ENCODE peak calls at places on chromosomes 12 and 14, in eight cellular contexts. N, Z, K, P, A, H, B and R are unnamed samples.
A peak's percentile ranks its signal among the peaks of the same experiment; 100 is the strongest.

GRCh38 chr14:42715316-42715715 is 1108.6 kb downstream of the LRFN5 start:
- DNase-seq in A (no peak), Z (no peak), H (no peak), P (peak; percentile 27), B (no peak), N (peak; percentile 2), K (no peak), R (no peak)

GRCh38 chr12:13425766-13426165 is 229.2 kb downstream of the EMP1 start:
- DNase-seq in B (no peak), A (no peak), H (no peak), K (peak; percentile 55), P (peak; percentile 36), N (peak; percentile 81), Z (peak; percentile 76), R (no peak)

GRCh38 chr14:28382460-28383220 is 383.9 kb upstream of the FOXG1 start:
- DNase-seq in H (no peak), K (peak; percentile 70), N (peak; percentile 91), A (no peak), P (peak; percentile 84), Z (peak; percentile 3), B (no peak), R (no peak)

GRCh38 chr14:20612403-20612802 is 21.2 kb upstream of the RNASE12 start:
- DNase-seq in A (no peak), N (no peak), H (peak; percentile 68), B (no peak), P (no peak), K (no peak), Z (no peak), R (no peak)

GRCh38 chr12:59459966-59460365 is 135.9 kb upstream of the SLC16A7 start:
- DNase-seq in H (no peak), A (no peak), P (peak; percentile 29), N (peak; percentile 36), K (no peak), B (no peak), Z (no peak), R (no peak)

GRCh38 chr12:109804820-109805761 is 28.1 kb downstream of the TRPV4 start:
- DNase-seq in B (peak; percentile 62), N (peak; percentile 61), Z (peak; percentile 61), A (peak; percentile 52), P (peak; percentile 56), H (no peak), K (peak; percentile 16), R (peak; percentile 43)

GRCh38 chr12:39081910-39082309 is 176.5 kb upstream of the CPNE8 start:
- DNase-seq in B (no peak), K (no peak), N (no peak), H (no peak), Z (no peak), P (no peak), A (no peak), R (no peak)

GRCh38 chr12:65355461-65355860 is 77.0 kb downstream of the MSRB3 start:
- DNase-seq in N (peak; percentile 70), B (no peak), Z (peak; percentile 57), K (no peak), A (no peak), P (peak; percentile 29), H (no peak), R (no peak)

GRCh38 chr14:54114941-54115340 is 158.3 kb upstream of the BMP4 start:
- DNase-seq in P (no peak), N (no peak), H (no peak), B (no peak), Z (no peak), A (no peak), K (no peak), R (no peak)

GRCh38 chr14:65972346-65972745 is 513.8 kb upstream of the CCDC196 start:
- DNase-seq in K (no peak), A (no peak), P (peak; percentile 18), Z (peak; percentile 6), N (no peak), B (no peak), H (no peak), R (no peak)

GRCh38 chr12:92130999-92131398 is 14.6 kb downstream of the BTG1 start:
- DNase-seq in Z (no peak), N (no peak), A (no peak), H (no peak), P (no peak), K (no peak), B (no peak), R (no peak)

GRCh38 chr12:120227233-120228040 is 26.5 kb upstream of the RPLP0 start:
- DNase-seq in H (no peak), P (no peak), Z (no peak), B (no peak), N (no peak), K (no peak), A (no peak), R (no peak)

GRCh38 chr14:104561124-104561531 is 18.4 kb upstream of the C14orf180 start:
- DNase-seq in K (no peak), N (no peak), Z (no peak), A (no peak), B (no peak), P (no peak), H (no peak), R (no peak)

GRCh38 chr12:131565256-131566005 is 145.5 kb upstream of the SFSWAP start:
- DNase-seq in B (no peak), A (no peak), H (no peak), N (no peak), Z (no peak), P (no peak), K (no peak), R (no peak)

GRCh38 chr14:74571901-74572828 is 39.9 kb downstream of the LTBP2 start:
- DNase-seq in Z (peak; percentile 100), P (peak; percentile 98), A (no peak), K (peak; percentile 95), B (no peak), N (peak; percentile 98), H (no peak), R (peak; percentile 72)

GRCh38 chr14:73059326-73059725 is 992 bp downstream of the RBM25 start:
- DNase-seq in K (no peak), N (peak; percentile 18), P (peak; percentile 53), B (no peak), H (no peak), A (no peak), Z (peak; percentile 63), R (no peak)

GRCh38 chr12:121937654-121938053 is 19.3 kb downstream of the CFAP251 start:
- DNase-seq in H (no peak), A (no peak), Z (no peak), B (no peak), N (no peak), P (no peak), K (no peak), R (no peak)

GRCh38 chr14:77710364-77710763 is 2.5 kb downstream of the SLIRP start:
- DNase-seq in A (no peak), B (no peak), P (no peak), H (no peak), K (no peak), Z (no peak), N (no peak), R (no peak)

GRCh38 chr14:56874375-56874774 is 64.1 kb upstream of the OTX2 start:
- DNase-seq in H (no peak), P (no peak), K (no peak), B (no peak), Z (no peak), A (peak; percentile 1), N (peak; percentile 24), R (no peak)

GRCh38 chr14:105864651-105865265 is 338.4 kb downstream of the TMEM121 start:
- DNase-seq in B (no peak), H (no peak), A (no peak), P (no peak), Z (no peak), N (no peak), K (no peak), R (no peak)

GRCh38 chr14:105862581-105863239 is 336.3 kb downstream of the TMEM121 start:
- DNase-seq in N (no peak), H (no peak), P (no peak), K (no peak), B (no peak), Z (no peak), A (no peak), R (no peak)

GRCh38 chr14:105861985-105862465 is 335.6 kb downstream of the TMEM121 start:
- DNase-seq in P (no peak), Z (no peak), N (no peak), A (no peak), H (peak; percentile 91), B (no peak), K (no peak), R (no peak)

GRCh38 chr14:105864116-105864515 is 337.7 kb downstream of the TMEM121 start:
- DNase-seq in Z (no peak), H (no peak), N (no peak), B (no peak), K (no peak), P (no peak), A (no peak), R (no peak)

GRCh38 chr14:105863296-105864108 is 337.1 kb downstream of the TMEM121 start:
- DNase-seq in P (no peak), Z (no peak), H (no peak), A (no peak), K (no peak), N (no peak), B (no peak), R (peak; percentile 43)
- H3K4me3 ChIP-seq in P (no peak overlapping the region), Z (no peak overlapping the region), H (peak overlapping the region; percentile 99), A (no peak overlapping the region), K (no peak overlapping the region), N (no peak overlapping the region), B (no peak overlapping the region), R (no peak overlapping the region)

GRCh38 chr14:89165189-89165809 is 251.7 kb downstream of the FOXN3 start:
- DNase-seq in Z (no peak), A (peak; percentile 64), H (peak; percentile 40), P (peak; percentile 23), B (no peak), N (no peak), K (no peak), R (no peak)
- H3K4me3 ChIP-seq in Z (peak overlapping the region; percentile 54), A (no peak overlapping the region), H (peak overlapping the region; percentile 27), P (no peak overlapping the region), B (no peak overlapping the region), N (no peak overlapping the region), K (no peak overlapping the region), R (no peak overlapping the region)

GRCh38 chr14:92323031-92323915 is at the start of gene SLC24A4:
- DNase-seq in B (no peak), A (peak; percentile 5), Z (peak; percentile 4), H (no peak), P (peak; percentile 8), N (peak; percentile 36), K (no peak), R (no peak)
- H3K4me3 ChIP-seq in B (no peak within 1 kb of the TSS), A (peak within 1 kb of the TSS; percentile 26), Z (peak within 1 kb of the TSS; percentile 60), H (peak within 1 kb of the TSS; percentile 4), P (peak within 1 kb of the TSS; percentile 49), N (no peak within 1 kb of the TSS), K (no peak within 1 kb of the TSS), R (peak within 1 kb of the TSS; percentile 43)

DNA sequence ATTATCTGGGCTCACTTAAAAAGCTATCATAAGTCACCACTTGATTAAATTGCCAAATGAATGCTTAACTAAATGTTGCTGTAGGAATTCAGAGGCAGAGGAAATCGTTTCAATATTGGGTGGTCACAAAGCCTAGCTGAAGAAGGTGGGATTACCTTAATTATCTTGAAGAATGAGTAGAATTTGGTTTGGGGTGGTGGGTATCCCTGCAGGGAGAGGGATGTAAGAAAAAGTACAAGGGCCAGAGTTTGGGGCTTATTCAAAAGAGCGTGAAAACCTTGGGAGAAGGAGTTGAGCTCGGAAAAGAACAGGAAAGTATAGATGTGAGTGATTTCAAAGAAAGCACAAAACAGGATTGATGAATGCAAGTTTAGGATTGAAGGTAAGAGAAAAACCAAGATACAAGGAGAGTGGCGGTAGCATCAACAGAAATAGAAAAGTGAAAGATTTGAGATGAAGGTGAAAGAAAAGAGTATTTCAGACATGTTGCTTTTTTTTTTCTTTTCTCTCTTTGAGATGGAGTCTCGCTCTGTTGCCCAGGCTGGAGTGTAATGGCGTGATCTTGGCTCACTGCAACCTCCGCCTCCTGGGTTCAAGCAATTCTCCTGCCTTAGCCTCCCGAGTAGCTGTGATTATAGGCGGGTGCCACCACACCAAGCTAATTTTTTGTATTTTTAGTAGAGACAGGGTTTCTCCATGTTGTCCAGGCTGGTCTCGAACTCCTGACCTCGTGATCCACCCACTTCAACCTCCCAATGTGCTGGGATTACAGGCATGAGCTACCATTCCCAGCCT is 1.7 kb downstream of the BRMS1L start:
- DNase-seq in Z (no peak), H (no peak), A (no peak), B (no peak), K (no peak), N (no peak), P (no peak), R (no peak)
- H3K4me3 ChIP-seq in Z (peak overlapping the region; percentile 97), H (peak overlapping the region; percentile 71), A (no peak overlapping the region), B (no peak overlapping the region), K (peak overlapping the region; percentile 94), N (peak overlapping the region; percentile 95), P (peak overlapping the region; percentile 71), R (no peak overlapping the region)